ENCODE peak calls at places on chromosomes 5 and 9, in six cellular contexts. B is heart right ventricle, E is cardiac muscle cell, V is PC-9, K is endothelial cell of umbilical vein, I is IMR-90. H is an unnamed sample. For H3K9me3, the result is how much of the 10 kb centered on the place peaks cover.

GRCh38 chr9:128733256-128733655 is 9.3 kb upstream of the ZDHHC12 start:
- DNase-seq in B (no peak), E (peak), V (peak), K (peak), I (peak), H (peak)

GRCh38 chr5:101686541-101686940 is 609.5 kb downstream of the SLCO4C1 start:
- DNase-seq in B (no peak), E (no peak), V (no peak), K (no peak), I (no peak), H (no peak)

GRCh38 chr9:3760031-3760430 is 234.2 kb upstream of the RFX3 start:
- DNase-seq in B (no peak), E (no peak), V (no peak), K (no peak), I (peak), H (no peak)

GRCh38 chr9:5626727-5627634 is 1.9 kb upstream of the RIC1 start:
- DNase-seq in B (peak), E (peak), V (no peak), K (peak), I (peak), H (peak)

GRCh38 chr9:73151653-73152382 is at the start of gene ANXA1:
- DNase-seq in B (no peak), E (no peak), V (peak), K (peak), I (peak), H (no peak)

GRCh38 chr5:173451031-173451430 is 122.8 kb upstream of the STC2 start:
- DNase-seq in B (no peak), E (no peak), V (no peak), K (no peak), I (peak), H (no peak)

GRCh38 chr5:145760660-145761059 is 74.5 kb downstream of the PRELID2 start:
- DNase-seq in B (no peak), E (no peak), V (no peak), K (no peak), I (no peak), H (no peak)

GRCh38 chr9:98391884-98392283 is 136.4 kb upstream of the TBC1D2 start:
- DNase-seq in B (no peak), E (no peak), V (no peak), K (peak), I (no peak), H (no peak)

GRCh38 chr9:109950710-109951443 is 170.9 kb downstream of the PALM2AKAP2 start:
- DNase-seq in B (no peak), E (no peak), V (no peak), K (no peak), I (no peak), H (no peak)

GRCh38 chr5:140205216-140205615 is 30.2 kb downstream of the CYSTM1 start:
- DNase-seq in B (no peak), E (no peak), V (no peak), K (peak), I (no peak), H (no peak)

GRCh38 chr9:71756753-71757152 is 11.6 kb downstream of the CEMIP2 start:
- DNase-seq in B (no peak), E (no peak), V (no peak), K (no peak), I (no peak), H (no peak)

GRCh38 chr5:138650999-138651766 is 76.0 kb upstream of the HSPA9 start:
- DNase-seq in B (no peak), E (no peak), V (no peak), K (no peak), I (no peak), H (no peak)

GRCh38 chr5:60287174-60287771 is 393.7 kb upstream of the PDE4D start:
- DNase-seq in B (peak), E (peak), V (peak), K (peak), I (peak), H (no peak)

GRCh38 chr5:91266184-91266705 is 116.9 kb downstream of the ARRDC3 start:
- DNase-seq in B (no peak), E (no peak), V (no peak), K (peak), I (peak), H (no peak)

GRCh38 chr9:121783126-121783522 is 131.7 kb downstream of the DAB2IP start:
- DNase-seq in B (no peak), E (no peak), V (no peak), K (no peak), I (no peak), H (no peak)

GRCh38 chr9:121784706-121785426 is 133.4 kb downstream of the DAB2IP start:
- DNase-seq in B (no peak), E (no peak), V (no peak), K (no peak), I (no peak), H (no peak)

GRCh38 chr9:121781701-121782464 is 130.4 kb downstream of the DAB2IP start:
- DNase-seq in B (no peak), E (no peak), V (no peak), K (no peak), I (no peak), H (no peak)

GRCh38 chr9:121782514-121783110 is 131.2 kb downstream of the DAB2IP start:
- DNase-seq in B (no peak), E (no peak), V (no peak), K (no peak), I (no peak), H (no peak)

DNA sequence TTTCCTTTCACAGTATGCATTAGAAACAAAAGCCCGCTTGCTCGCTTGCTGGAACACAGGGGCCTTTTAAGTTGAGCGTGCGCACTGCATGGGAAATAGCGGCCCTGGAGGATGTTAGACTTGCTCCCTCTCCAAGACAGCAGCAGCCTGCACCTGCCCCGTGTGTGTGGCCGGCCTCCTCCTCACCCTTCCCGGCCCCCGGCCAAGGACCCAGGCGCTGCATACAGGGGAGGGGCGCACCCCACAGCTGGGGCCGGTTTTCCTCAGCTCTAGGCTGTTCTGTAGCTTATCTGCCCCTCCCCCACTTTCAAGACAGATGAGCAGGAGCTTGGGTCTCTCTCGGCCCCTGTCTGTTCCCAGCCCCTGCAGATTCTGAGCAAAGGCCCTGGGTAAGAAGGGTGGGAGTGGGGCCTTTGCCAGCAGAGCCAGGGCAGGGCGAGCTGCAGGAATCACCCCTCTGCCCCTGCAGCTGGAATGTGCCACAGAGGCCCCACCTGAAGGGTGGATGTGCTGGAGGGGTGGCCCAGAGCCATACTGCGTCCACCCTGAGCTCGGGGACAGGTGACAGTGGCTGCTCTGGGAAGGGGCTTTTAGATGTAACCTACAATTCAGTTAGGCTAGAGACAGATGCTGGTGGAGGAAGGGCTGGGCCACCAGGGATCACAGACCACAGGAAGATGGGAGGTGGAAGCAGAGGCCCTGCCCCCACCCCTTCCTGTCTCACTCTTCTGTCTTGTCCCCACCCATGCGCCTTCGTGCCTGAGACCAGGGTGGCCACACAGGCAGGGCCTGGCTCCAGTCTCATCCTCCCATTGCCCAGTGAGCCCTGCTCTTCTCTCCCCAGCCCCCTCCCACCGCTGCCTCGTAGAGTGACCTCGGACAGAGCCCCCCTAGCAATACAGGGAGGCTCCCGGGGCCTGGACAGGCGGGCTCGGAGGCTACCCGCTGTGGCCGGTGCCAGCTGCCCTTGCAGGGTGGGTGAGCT is 132.4 kb downstream of the DAB2IP start:
- DNase-seq in B (no peak), E (no peak), V (no peak), K (no peak), I (no peak), H (no peak)
- H3K27ac ChIP-seq in B (no peak), E (peak), V (no peak), K (no peak), I (no peak), H (no peak)

DNA sequence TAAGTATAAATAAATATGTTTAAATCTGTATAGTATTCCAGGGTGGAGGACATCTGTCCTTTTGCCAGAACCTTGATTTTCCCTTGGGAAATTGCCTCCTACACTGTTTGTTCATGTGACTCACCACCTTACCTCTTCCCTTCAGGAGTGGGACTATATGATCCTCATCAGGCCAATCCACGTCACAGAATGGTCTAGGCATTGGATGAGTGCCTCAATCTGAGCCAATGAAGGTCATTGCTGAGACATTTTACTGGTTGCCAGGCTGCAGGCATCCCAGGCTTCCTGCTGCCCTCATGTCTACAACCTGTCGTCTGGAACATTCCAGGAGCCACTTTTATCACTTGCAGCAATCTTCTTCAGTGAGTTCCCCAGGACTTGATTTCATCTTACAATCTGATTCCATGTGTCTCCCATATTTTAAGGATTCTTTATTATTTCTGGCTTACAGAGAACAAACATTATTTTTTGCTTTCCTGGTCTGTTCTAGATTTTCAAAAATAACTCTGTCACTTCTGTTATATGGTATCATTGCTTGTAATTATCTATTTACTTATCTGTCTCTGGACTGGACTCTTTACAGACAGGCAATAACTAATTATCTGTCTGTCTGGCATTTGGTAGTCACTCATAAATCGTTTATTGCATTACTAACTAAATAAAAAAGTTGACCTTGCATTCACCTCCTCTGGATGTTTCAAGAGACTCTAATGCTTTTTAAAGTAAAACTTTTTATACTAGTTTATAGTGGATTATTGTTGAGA is 107.3 kb upstream of the APC start:
- DNase-seq in B (no peak), E (no peak), V (no peak), K (no peak), I (peak), H (no peak)
- H3K9me3 ChIP-seq in B (under half), E (under half), V (under half), K (under half), I (under half), H (under half)

GRCh38 chr9:69932901-69933300 is 110.7 kb upstream of the MAMDC2 start:
- DNase-seq in B (no peak), E (no peak), V (peak), K (peak), I (no peak), H (no peak)
- TF ChIP-seq CTCF in B (no peak), E (peak), V (peak), K (peak), I (peak), H (peak)

GRCh38 chr5:77492653-77493000 is 511 bp upstream of the WDR41 start:
- DNase-seq in B (no peak), E (no peak), V (no peak), K (no peak), I (no peak), H (no peak)
- H3K27ac ChIP-seq in B (peak), E (no peak), V (no peak), K (no peak), I (peak), H (peak)

GRCh38 chr9:101397746-101398334 is 578 bp downstream of the MRPL50 start:
- DNase-seq in B (no peak), E (no peak), V (no peak), K (no peak), I (no peak), H (no peak)

GRCh38 chr9:101400120-101400519 is 1.5 kb downstream of the ZNF189 start:
- DNase-seq in B (no peak), E (no peak), V (no peak), K (peak), I (no peak), H (no peak)

GRCh38 chr9:101398930-101399640 is 434 bp downstream of the ZNF189 start:
- DNase-seq in B (no peak), E (peak), V (no peak), K (peak), I (no peak), H (no peak)

GRCh38 chr9:101398335-101398929 is at the start of the genes MRPL50 and ZNF189:
- DNase-seq in B (peak), E (peak), V (peak), K (peak), I (peak), H (peak)

GRCh38 chr9:101399641-101399965 is 952 bp downstream of the ZNF189 start:
- DNase-seq in B (no peak), E (no peak), V (no peak), K (no peak), I (no peak), H (no peak)
- H3K9me3 ChIP-seq in B (under half), E (under half), V (under half), K (under half), I (under half), H (under half)

H was measured in right atrium auricular region.